ENCODE peak calls at places on chromosome 15, in ten cellular contexts. T is Daoy; K is activated CD4-positive, alpha-beta T cell treated with anti-CD3 and anti-CD28 coated beads, Interleukin-2, amount 50 U/mL, for 1 hour; L is HTR-8/SVneo; V is GM18507; G is stimulated activated CD8-positive, alpha-beta memory T cell treated with anti-CD3 and anti-CD28 coated beads, Interleukin-15, amount 100 ng/mL, for 24 hours; M is neuronal stem cell; Y is breast epithelium; I is iris pigment epithelial cell; P is hippocampal formation. Q is an unnamed sample.

GRCh38 chr15:74173545-74174215 is at the start of gene ISLR:
- DNase-seq in Y (peak), I (no peak), V (no peak), G (no peak), T (peak), L (no peak), P (no peak), K (no peak), M (no peak), Q (no peak)

GRCh38 chr15:60729850-60730458 is 251.0 kb upstream of the ICE2 start:
- DNase-seq in I (no peak), G (no peak), P (no peak), T (no peak), L (no peak), Y (no peak), V (no peak), K (no peak), M (no peak), Q (no peak)

GRCh38 chr15:40354408-40355171 is 3.4 kb upstream of the DISP2 start:
- DNase-seq in V (no peak), K (no peak), G (no peak), T (peak), L (peak), M (no peak), Y (no peak), P (no peak), I (no peak), Q (peak)

GRCh38 chr15:71254503-71254902 is 139.2 kb downstream of the THSD4 start:
- DNase-seq in L (no peak), I (no peak), P (no peak), V (no peak), T (no peak), G (no peak), M (no peak), Y (no peak), K (no peak), Q (no peak)

GRCh38 chr15:56496635-56497034 is 31.7 kb upstream of the MNS1 start:
- DNase-seq in V (peak), P (no peak), Y (no peak), I (peak), M (peak), T (peak), K (no peak), G (no peak), L (peak), Q (peak)

GRCh38 chr15:90836296-90836871 is 32.0 kb upstream of the FURIN start:
- DNase-seq in M (no peak), Y (no peak), P (no peak), V (no peak), G (no peak), I (peak), K (no peak), T (peak), L (peak), Q (no peak)

GRCh38 chr15:22786868-22787698 is 639 bp downstream of the NIPA1 start:
- DNase-seq in P (peak), V (no peak), K (peak), T (peak), I (peak), M (peak), Y (no peak), G (no peak), L (no peak), Q (peak)

GRCh38 chr15:33915571-33916407 is 52.5 kb upstream of the CHRM5 start:
- DNase-seq in Y (no peak), M (no peak), P (no peak), T (peak), V (no peak), L (no peak), G (no peak), I (no peak), K (no peak), Q (no peak)

GRCh38 chr15:75049392-75049791 is 26.0 kb downstream of the PPCDC start:
- DNase-seq in P (peak), M (no peak), V (no peak), I (no peak), G (no peak), L (no peak), Y (peak), K (no peak), T (peak), Q (peak)

GRCh38 chr15:58473720-58474119 is 41.9 kb downstream of the LIPC start:
- DNase-seq in L (peak), V (no peak), I (peak), M (no peak), T (peak), K (no peak), G (no peak), P (no peak), Y (no peak), Q (peak)

GRCh38 chr15:96553931-96554330 is 223.4 kb downstream of the NR2F2 start:
- DNase-seq in L (no peak), V (no peak), M (no peak), K (no peak), P (no peak), Y (no peak), T (peak), G (no peak), I (no peak), Q (no peak)

GRCh38 chr15:66625531-66625930 is 59.7 kb upstream of the LCTL start:
- DNase-seq in P (no peak), T (no peak), V (no peak), L (no peak), I (no peak), K (no peak), G (no peak), M (no peak), Y (no peak), Q (no peak)

GRCh38 chr15:27774191-27774590 is 324.9 kb downstream of the OCA2 start:
- DNase-seq in V (no peak), Y (no peak), L (no peak), I (no peak), M (no peak), G (no peak), K (no peak), P (no peak), T (no peak), Q (no peak)

GRCh38 chr15:48121849-48122248 is 1.1 kb downstream of the SLC24A5 start:
- DNase-seq in I (no peak), T (no peak), P (no peak), M (no peak), K (no peak), Y (no peak), L (no peak), G (no peak), V (no peak), Q (no peak)

GRCh38 chr15:96353931-96354730 is 23.6 kb downstream of the NR2F2 start:
- DNase-seq in P (no peak), L (no peak), V (no peak), T (peak), Y (no peak), G (no peak), K (no peak), M (peak), I (peak), Q (no peak)

GRCh38 chr15:27043770-27044169 is 72.8 kb downstream of the GABRG3 start:
- DNase-seq in G (no peak), M (no peak), I (no peak), K (no peak), Y (no peak), T (no peak), V (no peak), L (no peak), P (no peak), Q (no peak)

GRCh38 chr15:55277116-55277564 is 12.5 kb downstream of the RAB27A start:
- DNase-seq in V (peak), T (peak), P (no peak), K (peak), L (no peak), Y (no peak), G (no peak), M (no peak), I (peak), Q (no peak)

GRCh38 chr15:52503788-52504496 is 24.7 kb downstream of the MYO5A start:
- DNase-seq in K (no peak), T (peak), L (no peak), I (peak), G (no peak), P (no peak), V (no peak), Y (no peak), M (no peak), Q (no peak)

GRCh38 chr15:39444729-39445470 is 136.0 kb upstream of the THBS1 start:
- DNase-seq in Y (no peak), P (no peak), T (no peak), I (no peak), M (no peak), G (no peak), V (no peak), K (no peak), L (no peak), Q (no peak)

GRCh38 chr15:69801132-69801531 is 296.6 kb downstream of the TLE3 start:
- DNase-seq in L (no peak), I (no peak), V (no peak), T (no peak), M (no peak), Y (no peak), P (no peak), G (no peak), K (no peak), Q (no peak)

GRCh38 chr15:50353251-50353998 is 1.6 kb downstream of the GABPB1 start:
- DNase-seq in I (peak), K (no peak), L (no peak), P (no peak), T (peak), V (no peak), G (no peak), Y (no peak), M (no peak), Q (peak)

GRCh38 chr15:73564255-73564654 is 68.9 kb downstream of the NPTN start:
- DNase-seq in K (no peak), P (no peak), I (peak), Y (peak), V (no peak), T (peak), G (no peak), L (peak), M (no peak), Q (peak)

Q was measured in astrocyte of the hippocampus.